ENCODE peak calls at places on chromosome 15, in eight cellular contexts. C is progenitor cell of endocrine pancreas; F is neural progenitor cell; P is GM23338; B is heart left ventricle; H is CD8-positive, alpha-beta T cell; L is GM13977; R is psoas muscle. E is an unnamed sample.

GRCh38 chr15:34039506-34040123 is 611 bp upstream of the AVEN start:
- DNase-seq in B (no peak), C (no peak), F (no peak), H (no peak), P (no peak), R (no peak), L (peak), E (peak)

GRCh38 chr15:91625506-91625905 is 228.0 kb upstream of the SLCO3A1 start:
- DNase-seq in L (no peak), H (no peak), R (no peak), P (no peak), F (peak), B (no peak), C (no peak), E (no peak)

GRCh38 chr15:66625531-66625930 is 59.7 kb upstream of the LCTL start:
- DNase-seq in L (no peak), P (no peak), F (no peak), H (no peak), B (no peak), C (no peak), R (no peak), E (no peak)

GRCh38 chr15:93359780-93360161 is 270.8 kb upstream of the RGMA start:
- DNase-seq in B (no peak), H (no peak), C (no peak), P (no peak), L (no peak), R (no peak), F (no peak), E (no peak)

GRCh38 chr15:29516929-29517328 is 247.3 kb upstream of the NSMCE3 start:
- DNase-seq in B (no peak), C (no peak), L (no peak), H (no peak), P (no peak), F (no peak), R (no peak), E (no peak)

GRCh38 chr15:83559310-83559966 is 94.5 kb upstream of the ADAMTSL3 start:
- DNase-seq in L (peak), C (peak), B (no peak), H (no peak), P (peak), F (peak), R (no peak), E (peak)

GRCh38 chr15:60928987-60929386 is 300.1 kb downstream of the RORA start:
- DNase-seq in F (peak), L (no peak), R (no peak), B (no peak), P (no peak), C (no peak), H (no peak), E (no peak)

GRCh38 chr15:89419370-89419984 is 76.9 kb downstream of the RHCG start:
- DNase-seq in L (no peak), P (peak), R (peak), B (no peak), H (no peak), F (peak), C (peak), E (no peak)

GRCh38 chr15:96330064-96330449 is 443 bp upstream of the NR2F2 start:
- DNase-seq in L (no peak), B (no peak), P (peak), F (no peak), H (no peak), C (no peak), R (no peak), E (no peak)

GRCh38 chr15:77753238-77753873 is 120.6 kb upstream of the LINGO1 start:
- DNase-seq in C (peak), P (peak), L (peak), F (peak), H (no peak), B (no peak), R (no peak), E (peak)

GRCh38 chr15:73715417-73715816 is 31.2 kb downstream of the CD276 start:
- DNase-seq in L (no peak), F (no peak), P (no peak), H (no peak), B (no peak), R (no peak), C (no peak), E (no peak)

GRCh38 chr15:98174286-98174685 is 213.8 kb downstream of the ARRDC4 start:
- DNase-seq in P (peak), L (no peak), F (no peak), B (no peak), C (no peak), R (no peak), H (no peak), E (no peak)

GRCh38 chr15:77909131-77909940 is 168.2 kb downstream of the TBC1D2B start:
- DNase-seq in F (no peak), B (peak), R (peak), P (no peak), L (no peak), C (no peak), H (no peak), E (no peak)

GRCh38 chr15:47718474-47719440 is 1.5 kb downstream of the SEMA6D start:
- DNase-seq in B (peak), P (peak), F (peak), L (no peak), R (peak), H (no peak), C (no peak), E (no peak)

GRCh38 chr15:52651868-52652267 is 27.3 kb downstream of the ATOSA start:
- DNase-seq in L (peak), B (peak), F (peak), P (peak), H (peak), R (peak), C (peak), E (no peak)

GRCh38 chr15:60681353-60681752 is 202.4 kb upstream of the ICE2 start:
- DNase-seq in F (no peak), H (no peak), R (no peak), P (no peak), L (no peak), B (no peak), C (no peak), E (no peak)

GRCh38 chr15:63856711-63857458 is 23.1 kb upstream of the HERC1 start:
- DNase-seq in L (no peak), B (no peak), C (no peak), R (no peak), F (no peak), H (no peak), P (no peak), E (no peak)

GRCh38 chr15:99305761-99306505 is 54.7 kb downstream of the LRRC28 start:
- DNase-seq in R (peak), B (peak), C (no peak), L (no peak), H (no peak), P (peak), F (peak), E (no peak)

GRCh38 chr15:76335851-76336253 is 721 bp upstream of the ISL2 start:
- DNase-seq in P (peak), C (no peak), R (no peak), B (no peak), F (peak), L (peak), H (no peak), E (peak)

GRCh38 chr15:74252291-74253080 is 16.4 kb downstream of the CCDC33 start:
- DNase-seq in R (no peak), H (no peak), P (no peak), C (no peak), L (no peak), F (no peak), B (no peak), E (no peak)

GRCh38 chr15:78264304-78265136 is at the start of gene DNAJA4:
- DNase-seq in L (peak), H (peak), R (peak), F (peak), B (peak), C (no peak), P (peak), E (peak)

GRCh38 chr15:36361351-36361870 is 218.0 kb upstream of the CDIN1 start:
- DNase-seq in B (no peak), C (no peak), R (no peak), F (no peak), H (no peak), L (no peak), P (no peak), E (no peak)

GRCh38 chr15:48388937-48389309 is 57.7 kb downstream of the DUT start:
- DNase-seq in P (no peak), H (no peak), R (no peak), L (no peak), B (no peak), C (no peak), F (no peak), E (no peak)

GRCh38 chr15:45319472-45320214 is 58.7 kb downstream of the GATM start:
- DNase-seq in H (no peak), F (no peak), B (no peak), C (no peak), R (no peak), L (no peak), P (no peak), E (no peak)

GRCh38 chr15:52076889-52077781 is 35.4 kb downstream of the BCL2L10 start:
- DNase-seq in B (no peak), P (no peak), L (no peak), H (no peak), F (no peak), C (no peak), R (no peak), E (peak)

GRCh38 chr15:74365619-74366445 is 1.6 kb downstream of the CYP11A1 start:
- DNase-seq in P (peak), L (no peak), F (peak), B (no peak), R (peak), H (no peak), C (peak), E (peak)

GRCh38 chr15:58053236-58054153 is 12.0 kb downstream of the ALDH1A2 start:
- DNase-seq in R (no peak), H (no peak), P (no peak), L (no peak), B (no peak), C (no peak), F (peak), E (no peak)

GRCh38 chr15:40912478-40912877 is 16.7 kb upstream of the DLL4 start:
- DNase-seq in R (no peak), L (peak), F (no peak), C (no peak), H (no peak), P (no peak), B (no peak), E (no peak)

GRCh38 chr15:40915106-40915661 is 14.0 kb upstream of the DLL4 start:
- DNase-seq in C (no peak), B (no peak), L (no peak), R (no peak), H (no peak), F (no peak), P (no peak), E (no peak)

GRCh38 chr15:40914013-40914412 is 15.1 kb upstream of the DLL4 start:
- DNase-seq in P (no peak), F (no peak), H (no peak), C (no peak), L (no peak), R (no peak), B (no peak), E (no peak)

GRCh38 chr15:40915679-40916078 is 13.5 kb upstream of the DLL4 start:
- DNase-seq in R (no peak), B (no peak), H (no peak), P (no peak), C (no peak), L (no peak), F (no peak), E (no peak)

DNA sequence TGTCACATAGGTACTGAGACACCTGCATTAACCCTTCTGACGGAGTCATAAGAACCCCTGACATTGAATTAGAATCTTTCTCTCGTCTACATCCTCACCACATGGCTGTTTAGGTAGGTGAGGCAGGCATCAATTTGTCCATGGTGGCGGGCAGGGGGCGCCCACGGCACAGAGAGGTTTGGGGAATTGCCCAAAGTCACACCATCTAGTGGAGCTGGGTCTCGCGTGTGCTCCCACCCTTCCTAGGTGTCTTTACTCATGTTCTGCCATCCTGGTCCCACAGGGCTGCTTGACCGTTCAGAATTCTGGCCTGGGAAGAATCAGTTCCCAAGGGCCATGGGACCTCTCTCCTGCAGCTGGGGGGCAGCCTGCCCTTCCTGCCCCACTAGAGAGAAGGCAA is 14.7 kb upstream of the DLL4 start:
- DNase-seq in F (no peak), H (no peak), C (no peak), P (peak), R (no peak), B (no peak), L (no peak), E (no peak)
- TF ChIP-seq CTCF in F (peak), H (no peak), C (peak), P (peak), R (no peak), B (no peak), L (peak), E (no peak)

GRCh38 chr15:56295433-56295832 is 51.8 kb upstream of the RFX7 start:
- DNase-seq in F (no peak), L (no peak), P (peak), H (no peak), B (no peak), C (no peak), R (no peak), E (no peak)

GRCh38 chr15:56292546-56293316 is 49.1 kb upstream of the RFX7 start:
- DNase-seq in R (no peak), P (peak), L (no peak), C (no peak), F (no peak), H (no peak), B (no peak), E (no peak)

GRCh38 chr15:56293495-56294292 is 50.0 kb upstream of the RFX7 start:
- DNase-seq in B (no peak), C (no peak), H (no peak), P (no peak), F (no peak), R (no peak), L (no peak), E (no peak)

DNA sequence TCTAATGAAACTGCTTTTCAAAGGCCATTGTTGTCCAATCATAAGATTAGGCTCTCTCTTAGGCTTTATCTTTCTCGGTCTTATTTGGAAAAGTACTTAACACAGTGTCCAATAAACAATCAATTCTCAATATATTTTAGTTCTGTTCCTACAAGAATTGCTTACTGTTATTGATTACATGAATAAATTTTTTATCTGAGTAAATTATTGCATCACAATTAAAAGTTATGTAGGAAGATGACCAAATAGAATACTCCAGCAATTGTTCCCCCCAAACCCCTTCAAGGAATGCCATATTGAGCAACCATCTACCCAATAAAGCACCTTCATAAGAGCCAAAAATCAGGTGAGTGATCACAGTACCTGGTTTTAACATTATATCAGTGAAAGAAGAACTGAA is 55.0 kb upstream of the RFX7 start:
- DNase-seq in B (no peak), H (no peak), C (no peak), R (no peak), L (no peak), F (no peak), P (no peak), E (no peak)
- TF ChIP-seq CTCF in B (no peak), H (no peak), C (no peak), R (no peak), L (no peak), F (no peak), P (no peak), E (no peak)

GRCh38 chr15:40443846-40444245 is 3.1 kb downstream of the BAHD1 start:
- DNase-seq in B (no peak), P (no peak), H (no peak), C (no peak), R (no peak), F (no peak), L (no peak), E (no peak)

GRCh38 chr15:40441012-40441735 is 421 bp downstream of the BAHD1 start:
- DNase-seq in R (no peak), L (peak), H (no peak), F (peak), B (peak), P (peak), C (peak), E (no peak)

GRCh38 chr15:40440300-40441011 is at the start of gene BAHD1:
- DNase-seq in C (peak), F (peak), B (peak), R (peak), P (peak), H (peak), L (peak), E (peak)

GRCh38 chr15:40443255-40443654 is 2.5 kb downstream of the BAHD1 start:
- DNase-seq in C (no peak), L (no peak), P (no peak), F (no peak), B (peak), H (no peak), R (no peak), E (no peak)

GRCh38 chr15:40441736-40442531 is 1.2 kb downstream of the BAHD1 start:
- DNase-seq in R (peak), B (peak), H (peak), F (peak), C (peak), P (peak), L (peak), E (peak)
- TF ChIP-seq CTCF in R (peak), B (no peak), H (no peak), F (peak), C (peak), P (peak), L (peak), E (peak)

DNA sequence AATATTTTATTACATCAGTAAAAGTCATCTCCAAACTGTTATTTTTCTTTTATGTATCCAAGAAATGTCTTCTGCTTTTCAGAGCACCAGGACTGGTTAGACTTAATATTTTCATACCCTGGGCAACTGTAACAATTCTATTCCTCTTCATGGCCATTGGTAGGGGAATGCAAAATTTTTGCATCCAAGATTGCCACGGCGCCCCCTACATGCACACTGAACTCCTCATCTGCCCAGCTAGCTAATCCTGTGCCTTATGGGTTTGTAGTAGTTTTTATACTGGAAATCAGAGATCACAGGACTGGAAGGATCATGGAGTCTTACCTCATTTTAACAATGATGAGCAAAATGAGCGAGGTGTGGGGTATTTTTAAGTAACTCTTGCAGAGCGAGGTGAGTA is 74.2 kb downstream of the CRTC3 start:
- DNase-seq in L (no peak), H (peak), B (peak), F (no peak), P (peak), C (no peak), R (no peak), E (no peak)
- TF ChIP-seq CTCF in L (peak), H (peak), B (peak), F (peak), P (peak), C (peak), R (peak), E (peak)

DNA sequence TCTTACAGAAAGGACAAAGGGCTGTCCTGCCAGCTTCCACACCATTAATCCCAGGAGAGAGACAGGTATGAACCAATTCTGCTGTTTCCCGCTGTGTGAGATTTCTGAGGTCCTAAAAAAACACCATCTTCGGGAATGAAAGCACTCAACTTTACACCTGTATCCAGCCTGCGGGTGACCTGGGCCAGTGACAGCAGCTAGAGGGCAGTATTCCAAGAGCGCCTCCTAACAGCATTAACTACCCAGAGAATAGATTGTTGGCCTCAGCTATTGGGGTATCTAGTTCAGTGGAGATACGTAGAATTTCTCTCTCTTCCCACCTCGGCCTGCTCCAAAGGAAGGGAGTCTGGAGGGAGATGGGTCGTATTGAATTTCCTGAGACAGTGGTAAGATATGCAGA is 55.1 kb downstream of the WDR76 start:
- DNase-seq in B (no peak), C (no peak), F (peak), R (no peak), H (no peak), L (no peak), P (peak), E (no peak)
- TF ChIP-seq CTCF in B (no peak), C (peak), F (peak), R (no peak), H (no peak), L (peak), P (peak), E (no peak)

GRCh38 chr15:62066663-62067447 is at the start of gene C2CD4A:
- DNase-seq in L (peak), F (peak), C (peak), H (peak), B (peak), R (peak), P (peak), E (peak)
- TF ChIP-seq CTCF in L (no peak), F (peak), C (peak), H (no peak), B (no peak), R (peak), P (peak), E (no peak)

GRCh38 chr15:81152339-81152738 is 18.3 kb downstream of the CFAP161 start:
- DNase-seq in R (no peak), C (no peak), B (no peak), F (no peak), P (no peak), L (no peak), H (no peak), E (no peak)
- TF ChIP-seq CTCF in R (no peak), C (no peak), B (no peak), F (peak), P (peak), L (peak), H (no peak), E (no peak)

GRCh38 chr15:70055601-70056051 is 42.1 kb downstream of the TLE3 start:
- DNase-seq in F (no peak), P (no peak), R (no peak), H (no peak), L (no peak), C (no peak), B (no peak), E (no peak)
- TF ChIP-seq CTCF in F (no peak), P (no peak), R (no peak), H (no peak), L (no peak), C (peak), B (no peak), E (no peak)

E was measured in GM13976.